ENCODE peak calls at places on chromosomes 6 and 20, in four cellular contexts. W is colonic mucosa, D is cardiac muscle cell, T is tibial artery. B is an unnamed sample.

GRCh38 chr6:44342489-44342888 is at the start of gene SPATS1:
- DNase-seq in W (no peak), D (no peak), T (peak), B (no peak)

GRCh38 chr20:49712918-49713778 is 530 bp downstream of the B4GALT5 start:
- DNase-seq in W (peak), D (peak), T (no peak), B (no peak)

GRCh38 chr20:6623989-6624388 is 143.5 kb upstream of the BMP2 start:
- DNase-seq in W (peak), D (peak), T (no peak), B (no peak)

GRCh38 chr20:63061701-63062100 is 54.9 kb upstream of the BHLHE23 start:
- DNase-seq in W (no peak), D (no peak), T (no peak), B (no peak)

GRCh38 chr6:87274660-87275273 is 47.6 kb upstream of the SMIM8 start:
- DNase-seq in W (no peak), D (no peak), T (no peak), B (peak)

GRCh38 chr6:147707524-147707923 is 199.0 kb downstream of the SAMD5 start:
- DNase-seq in W (no peak), D (no peak), T (no peak), B (no peak)

GRCh38 chr6:132053523-132053922 is 102.4 kb upstream of the CCN2 start:
- DNase-seq in W (no peak), D (no peak), T (no peak), B (peak)

GRCh38 chr20:55515831-55516230 is 489.5 kb downstream of the CBLN4 start:
- DNase-seq in W (no peak), D (no peak), T (no peak), B (no peak)

GRCh38 chr6:32837651-32838113 is 857 bp downstream of the TAP2 start:
- DNase-seq in W (no peak), D (no peak), T (no peak), B (no peak)

GRCh38 chr6:119110601-119111548 is 32.4 kb upstream of the FAM184A start:
- DNase-seq in W (peak), D (peak), T (no peak), B (peak)

GRCh38 chr6:111957623-111958315 is 84.5 kb upstream of the FYN start:
- DNase-seq in W (no peak), D (peak), T (no peak), B (no peak)

GRCh38 chr6:40573221-40573620 is 13.9 kb downstream of the LRFN2 start:
- DNase-seq in W (no peak), D (no peak), T (no peak), B (no peak)

GRCh38 chr6:138657026-138657425 is 116.5 kb upstream of the CCDC28A start:
- DNase-seq in W (no peak), D (no peak), T (no peak), B (no peak)

GRCh38 chr20:9919271-9920014 is 80.6 kb upstream of the PAK5 start:
- DNase-seq in W (no peak), D (no peak), T (no peak), B (no peak)

GRCh38 chr6:118581489-118581959 is 33.4 kb downstream of the PLN start:
- DNase-seq in W (no peak), D (no peak), T (peak), B (peak)

GRCh38 chr6:88536056-88536455 is 369.9 kb upstream of the CNR1 start:
- DNase-seq in W (no peak), D (no peak), T (no peak), B (no peak)

GRCh38 chr6:106975699-106976032 is 1.1 kb upstream of the CD24 start:
- DNase-seq in W (no peak), D (peak), T (no peak), B (no peak)

GRCh38 chr6:104325341-104326172 is 534.2 kb downstream of the HACE1 start:
- DNase-seq in W (no peak), D (peak), T (no peak), B (peak)

GRCh38 chr20:61949714-61950630 is 115.7 kb downstream of the TAF4 start:
- DNase-seq in W (no peak), D (no peak), T (no peak), B (no peak)

GRCh38 chr20:39429716-39430115 is 467.6 kb downstream of the DHX35 start:
- DNase-seq in W (no peak), D (peak), T (no peak), B (no peak)

GRCh38 chr6:166456360-166457156 is 73.8 kb upstream of the MPC1 start:
- DNase-seq in W (no peak), D (no peak), T (no peak), B (no peak)
- TF ChIP-seq CTCF in W (no peak), D (no peak), T (no peak), B (peak)

GRCh38 chr6:16336056-16336810 is 97.8 kb downstream of the GMPR start:
- DNase-seq in W (no peak), D (no peak), T (no peak), B (no peak)

GRCh38 chr6:16337280-16337975 is 99.0 kb downstream of the GMPR start:
- DNase-seq in W (peak), D (no peak), T (peak), B (peak)

GRCh38 chr6:16339263-16339587 is 100.8 kb downstream of the GMPR start:
- DNase-seq in W (no peak), D (no peak), T (no peak), B (no peak)

GRCh38 chr6:16335176-16335575 is 96.8 kb downstream of the GMPR start:
- DNase-seq in W (no peak), D (no peak), T (no peak), B (no peak)

GRCh38 chr6:16338577-16339262 is 100.3 kb downstream of the GMPR start:
- DNase-seq in W (peak), D (peak), T (peak), B (peak)
- TF ChIP-seq CTCF in W (no peak), D (peak), T (peak), B (peak)

GRCh38 chr6:19551611-19552010 is 285.6 kb upstream of the ID4 start:
- DNase-seq in W (no peak), D (no peak), T (no peak), B (no peak)

GRCh38 chr6:19547507-19547906 is 289.7 kb upstream of the ID4 start:
- DNase-seq in W (no peak), D (no peak), T (no peak), B (no peak)

GRCh38 chr6:19552588-19552987 is 284.6 kb upstream of the ID4 start:
- DNase-seq in W (no peak), D (no peak), T (no peak), B (no peak)

GRCh38 chr6:19554356-19555225 is 282.6 kb upstream of the ID4 start:
- DNase-seq in W (no peak), D (peak), T (no peak), B (no peak)

GRCh38 chr6:19549109-19549508 is 288.1 kb upstream of the ID4 start:
- DNase-seq in W (no peak), D (no peak), T (no peak), B (no peak)
- TF ChIP-seq CTCF in W (no peak), D (no peak), T (no peak), B (no peak)

GRCh38 chr20:4613718-4614620 is 107.7 kb upstream of the PRND start:
- DNase-seq in W (peak), D (peak), T (peak), B (peak)
- TF ChIP-seq CTCF in W (no peak), D (peak), T (no peak), B (peak)

GRCh38 chr6:158991017-158991723 is 8.8 kb downstream of the RSPH3 start:
- DNase-seq in W (no peak), D (no peak), T (no peak), B (no peak)
- TF ChIP-seq CTCF in W (no peak), D (no peak), T (no peak), B (peak)

DNA sequence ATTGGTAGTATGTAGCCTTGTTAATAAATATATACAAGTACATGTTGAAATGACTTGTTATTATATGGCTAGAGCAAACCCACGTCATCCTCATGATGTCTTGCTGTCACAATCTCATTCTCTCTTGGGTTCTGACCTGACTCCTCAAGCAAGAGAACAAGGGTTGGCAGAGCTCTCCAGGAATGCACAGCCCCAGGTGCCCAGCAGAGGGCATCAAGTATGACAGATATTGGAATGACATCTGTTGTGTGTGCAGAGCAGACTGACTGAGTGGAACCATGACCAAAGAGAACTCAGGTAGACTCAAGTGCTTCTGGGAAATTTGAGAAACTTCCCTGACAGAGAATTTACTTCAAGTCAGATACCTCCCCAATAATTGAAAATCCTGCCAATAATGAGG is 90.6 kb downstream of the PAX1 start:
- DNase-seq in W (no peak), D (no peak), T (no peak), B (no peak)
- TF ChIP-seq CTCF in W (no peak), D (no peak), T (no peak), B (no peak)

GRCh38 chr20:43911066-43911465 is 3.6 kb upstream of the TOX2 start:
- DNase-seq in W (no peak), D (no peak), T (no peak), B (peak)
- TF ChIP-seq CTCF in W (no peak), D (peak), T (no peak), B (peak)

B was measured in HFFc6.